ENCODE peak calls at places on chromosomes 2 and 18, in ten cellular contexts. One of them, this sample, is unnamed.

GRCh38 chr2:161307676-161308075 is 549 bp upstream of the PSMD14 start:
- DNase-seq in psoas muscle: no peak
- DNase-seq in iPS DF 6.9: no peak
- DNase-seq in tibial artery: no peak
- DNase-seq in mesendoderm: peak
- DNase-seq in RWPE1: no peak
- DNase-seq in ovary: no peak
- DNase-seq in right lobe of liver: no peak
- DNase-seq in caudate nucleus: no peak
- DNase-seq in substantia nigra: no peak
- DNase-seq in this sample: no peak

GRCh38 chr18:4986677-4987076 is 210.4 kb downstream of the AKAIN1 start:
- DNase-seq in psoas muscle: no peak
- DNase-seq in iPS DF 6.9: no peak
- DNase-seq in tibial artery: no peak
- DNase-seq in mesendoderm: no peak
- DNase-seq in RWPE1: no peak
- DNase-seq in ovary: no peak
- DNase-seq in right lobe of liver: no peak
- DNase-seq in caudate nucleus: no peak
- DNase-seq in substantia nigra: no peak
- DNase-seq in this sample: no peak

GRCh38 chr2:137706786-137707613 is 257.3 kb upstream of the HNMT start:
- DNase-seq in psoas muscle: no peak
- DNase-seq in iPS DF 6.9: no peak
- DNase-seq in tibial artery: no peak
- DNase-seq in mesendoderm: no peak
- DNase-seq in RWPE1: no peak
- DNase-seq in ovary: no peak
- DNase-seq in right lobe of liver: peak
- DNase-seq in caudate nucleus: no peak
- DNase-seq in substantia nigra: no peak
- DNase-seq in this sample: no peak

GRCh38 chr2:20880221-20880771 is 57.4 kb upstream of the LDAH start:
- DNase-seq in psoas muscle: no peak
- DNase-seq in iPS DF 6.9: no peak
- DNase-seq in tibial artery: no peak
- DNase-seq in mesendoderm: no peak
- DNase-seq in RWPE1: no peak
- DNase-seq in ovary: no peak
- DNase-seq in right lobe of liver: no peak
- DNase-seq in caudate nucleus: no peak
- DNase-seq in substantia nigra: no peak
- DNase-seq in this sample: no peak

GRCh38 chr2:134917958-134918517 is 584 bp upstream of the CCNT2 start:
- DNase-seq in psoas muscle: peak
- DNase-seq in iPS DF 6.9: peak
- DNase-seq in tibial artery: no peak
- DNase-seq in mesendoderm: no peak
- DNase-seq in RWPE1: no peak
- DNase-seq in ovary: no peak
- DNase-seq in right lobe of liver: no peak
- DNase-seq in caudate nucleus: no peak
- DNase-seq in substantia nigra: no peak
- DNase-seq in this sample: peak

GRCh38 chr18:63162271-63163014 is 157.1 kb downstream of the BCL2 start:
- DNase-seq in psoas muscle: no peak
- DNase-seq in iPS DF 6.9: no peak
- DNase-seq in tibial artery: no peak
- DNase-seq in mesendoderm: no peak
- DNase-seq in RWPE1: no peak
- DNase-seq in ovary: no peak
- DNase-seq in right lobe of liver: no peak
- DNase-seq in caudate nucleus: no peak
- DNase-seq in substantia nigra: no peak
- DNase-seq in this sample: no peak

GRCh38 chr2:45684756-45685155 is 33.3 kb downstream of the PRKCE start:
- DNase-seq in psoas muscle: no peak
- DNase-seq in iPS DF 6.9: no peak
- DNase-seq in tibial artery: no peak
- DNase-seq in mesendoderm: no peak
- DNase-seq in RWPE1: no peak
- DNase-seq in ovary: no peak
- DNase-seq in right lobe of liver: no peak
- DNase-seq in caudate nucleus: no peak
- DNase-seq in substantia nigra: no peak
- DNase-seq in this sample: no peak

GRCh38 chr2:181546086-181546485 is 88.9 kb downstream of the ITGA4 start:
- DNase-seq in psoas muscle: no peak
- DNase-seq in iPS DF 6.9: no peak
- DNase-seq in tibial artery: no peak
- DNase-seq in mesendoderm: no peak
- DNase-seq in RWPE1: no peak
- DNase-seq in ovary: no peak
- DNase-seq in right lobe of liver: no peak
- DNase-seq in caudate nucleus: no peak
- DNase-seq in substantia nigra: no peak
- DNase-seq in this sample: peak

GRCh38 chr2:194104687-194105086 is 1552.3 kb upstream of the SLC39A10 start:
- DNase-seq in psoas muscle: no peak
- DNase-seq in iPS DF 6.9: no peak
- DNase-seq in tibial artery: no peak
- DNase-seq in mesendoderm: no peak
- DNase-seq in RWPE1: no peak
- DNase-seq in ovary: no peak
- DNase-seq in right lobe of liver: no peak
- DNase-seq in caudate nucleus: no peak
- DNase-seq in substantia nigra: no peak
- DNase-seq in this sample: no peak

GRCh38 chr2:194095359-194095758 is 1561.7 kb upstream of the SLC39A10 start:
- DNase-seq in psoas muscle: no peak
- DNase-seq in iPS DF 6.9: no peak
- DNase-seq in tibial artery: no peak
- DNase-seq in mesendoderm: no peak
- DNase-seq in RWPE1: no peak
- DNase-seq in ovary: no peak
- DNase-seq in right lobe of liver: no peak
- DNase-seq in caudate nucleus: no peak
- DNase-seq in substantia nigra: no peak
- DNase-seq in this sample: no peak

GRCh38 chr2:194096402-194096801 is 1560.6 kb upstream of the SLC39A10 start:
- DNase-seq in psoas muscle: no peak
- DNase-seq in iPS DF 6.9: no peak
- DNase-seq in tibial artery: no peak
- DNase-seq in mesendoderm: no peak
- DNase-seq in RWPE1: no peak
- DNase-seq in ovary: no peak
- DNase-seq in right lobe of liver: no peak
- DNase-seq in caudate nucleus: no peak
- DNase-seq in substantia nigra: no peak
- DNase-seq in this sample: no peak

GRCh38 chr2:194103941-194104655 is 1552.9 kb upstream of the SLC39A10 start:
- DNase-seq in psoas muscle: no peak
- DNase-seq in iPS DF 6.9: no peak
- DNase-seq in tibial artery: no peak
- DNase-seq in mesendoderm: no peak
- DNase-seq in RWPE1: no peak
- DNase-seq in ovary: no peak
- DNase-seq in right lobe of liver: no peak
- DNase-seq in caudate nucleus: no peak
- DNase-seq in substantia nigra: no peak
- DNase-seq in this sample: no peak

GRCh38 chr2:194100201-194100600 is 1556.8 kb upstream of the SLC39A10 start:
- DNase-seq in psoas muscle: no peak
- DNase-seq in iPS DF 6.9: no peak
- DNase-seq in tibial artery: no peak
- DNase-seq in mesendoderm: no peak
- DNase-seq in RWPE1: no peak
- DNase-seq in ovary: no peak
- DNase-seq in right lobe of liver: no peak
- DNase-seq in caudate nucleus: no peak
- DNase-seq in substantia nigra: no peak
- DNase-seq in this sample: no peak
- H3K27ac ChIP-seq in psoas muscle: no peak
- H3K27ac ChIP-seq in iPS DF 6.9: no peak
- H3K27ac ChIP-seq in tibial artery: no peak
- H3K27ac ChIP-seq in mesendoderm: no peak
- H3K27ac ChIP-seq in RWPE1: no peak
- H3K27ac ChIP-seq in ovary: no peak
- H3K27ac ChIP-seq in right lobe of liver: no peak
- H3K27ac ChIP-seq in caudate nucleus: no peak
- H3K27ac ChIP-seq in substantia nigra: no peak
- H3K27ac ChIP-seq in this sample: no peak

GRCh38 chr2:231196592-231196991 is 1.8 kb upstream of the ARMC9 start:
- DNase-seq in psoas muscle: no peak
- DNase-seq in iPS DF 6.9: no peak
- DNase-seq in tibial artery: no peak
- DNase-seq in mesendoderm: no peak
- DNase-seq in RWPE1: no peak
- DNase-seq in ovary: no peak
- DNase-seq in right lobe of liver: no peak
- DNase-seq in caudate nucleus: no peak
- DNase-seq in substantia nigra: no peak
- DNase-seq in this sample: no peak

GRCh38 chr2:231191896-231192872 is 6.2 kb upstream of the ARMC9 start:
- DNase-seq in psoas muscle: peak
- DNase-seq in iPS DF 6.9: peak
- DNase-seq in tibial artery: peak
- DNase-seq in mesendoderm: peak
- DNase-seq in RWPE1: no peak
- DNase-seq in ovary: peak
- DNase-seq in right lobe of liver: peak
- DNase-seq in caudate nucleus: no peak
- DNase-seq in substantia nigra: no peak
- DNase-seq in this sample: no peak

GRCh38 chr2:231190531-231191197 is 7.8 kb upstream of the ARMC9 start:
- DNase-seq in psoas muscle: peak
- DNase-seq in iPS DF 6.9: no peak
- DNase-seq in tibial artery: peak
- DNase-seq in mesendoderm: peak
- DNase-seq in RWPE1: no peak
- DNase-seq in ovary: peak
- DNase-seq in right lobe of liver: peak
- DNase-seq in caudate nucleus: no peak
- DNase-seq in substantia nigra: no peak
- DNase-seq in this sample: no peak

GRCh38 chr2:231189571-231190495 is 8.6 kb upstream of the ARMC9 start:
- DNase-seq in psoas muscle: peak
- DNase-seq in iPS DF 6.9: no peak
- DNase-seq in tibial artery: peak
- DNase-seq in mesendoderm: peak
- DNase-seq in RWPE1: no peak
- DNase-seq in ovary: peak
- DNase-seq in right lobe of liver: peak
- DNase-seq in caudate nucleus: no peak
- DNase-seq in substantia nigra: no peak
- DNase-seq in this sample: no peak

DNA sequence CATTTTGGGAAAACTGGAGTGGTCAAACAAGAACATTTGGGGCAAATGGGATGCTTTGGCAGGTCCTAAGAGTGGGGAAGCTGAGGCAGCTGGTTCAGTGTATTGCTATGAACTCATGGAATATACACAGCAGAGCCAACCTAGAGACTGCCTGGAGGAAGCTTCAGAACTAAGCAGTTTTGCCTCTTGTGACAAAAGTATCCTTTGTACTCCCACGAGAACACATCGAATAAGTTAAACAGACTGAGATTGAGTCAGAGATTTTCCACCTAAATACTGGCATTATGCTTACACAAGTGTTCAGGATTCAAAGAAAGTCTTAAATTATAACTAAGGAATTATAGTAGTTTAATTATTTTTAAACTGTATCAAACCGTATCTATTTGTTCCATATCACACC is 5.2 kb upstream of the ARMC9 start:
- DNase-seq in psoas muscle: no peak
- DNase-seq in iPS DF 6.9: no peak
- DNase-seq in tibial artery: no peak
- DNase-seq in mesendoderm: no peak
- DNase-seq in RWPE1: no peak
- DNase-seq in ovary: no peak
- DNase-seq in right lobe of liver: no peak
- DNase-seq in caudate nucleus: no peak
- DNase-seq in substantia nigra: no peak
- DNase-seq in this sample: no peak
- H3K27ac ChIP-seq in psoas muscle: no peak
- H3K27ac ChIP-seq in iPS DF 6.9: no peak
- H3K27ac ChIP-seq in tibial artery: peak
- H3K27ac ChIP-seq in mesendoderm: no peak
- H3K27ac ChIP-seq in RWPE1: no peak
- H3K27ac ChIP-seq in ovary: no peak
- H3K27ac ChIP-seq in right lobe of liver: no peak
- H3K27ac ChIP-seq in caudate nucleus: no peak
- H3K27ac ChIP-seq in substantia nigra: no peak
- H3K27ac ChIP-seq in this sample: no peak

GRCh38 chr2:72915907-72916742 is 1.2 kb upstream of the EMX1 start:
- DNase-seq in psoas muscle: peak
- DNase-seq in iPS DF 6.9: no peak
- DNase-seq in tibial artery: no peak
- DNase-seq in mesendoderm: peak
- DNase-seq in RWPE1: peak
- DNase-seq in ovary: no peak
- DNase-seq in right lobe of liver: peak
- DNase-seq in caudate nucleus: no peak
- DNase-seq in substantia nigra: no peak
- DNase-seq in this sample: no peak
- H3K27ac ChIP-seq in psoas muscle: no peak
- H3K27ac ChIP-seq in iPS DF 6.9: no peak
- H3K27ac ChIP-seq in tibial artery: no peak
- H3K27ac ChIP-seq in mesendoderm: peak
- H3K27ac ChIP-seq in RWPE1: no peak
- H3K27ac ChIP-seq in ovary: no peak
- H3K27ac ChIP-seq in right lobe of liver: no peak
- H3K27ac ChIP-seq in caudate nucleus: no peak
- H3K27ac ChIP-seq in substantia nigra: no peak
- H3K27ac ChIP-seq in this sample: no peak

GRCh38 chr2:104872034-104872865 is 18.3 kb downstream of the POU3F3 start:
- DNase-seq in psoas muscle: no peak
- DNase-seq in iPS DF 6.9: no peak
- DNase-seq in tibial artery: no peak
- DNase-seq in mesendoderm: peak
- DNase-seq in RWPE1: no peak
- DNase-seq in ovary: no peak
- DNase-seq in right lobe of liver: no peak
- DNase-seq in caudate nucleus: peak
- DNase-seq in substantia nigra: no peak
- DNase-seq in this sample: no peak

GRCh38 chr2:104874230-104874629 is 20.3 kb downstream of the POU3F3 start:
- DNase-seq in psoas muscle: no peak
- DNase-seq in iPS DF 6.9: no peak
- DNase-seq in tibial artery: no peak
- DNase-seq in mesendoderm: no peak
- DNase-seq in RWPE1: no peak
- DNase-seq in ovary: no peak
- DNase-seq in right lobe of liver: no peak
- DNase-seq in caudate nucleus: no peak
- DNase-seq in substantia nigra: no peak
- DNase-seq in this sample: no peak

GRCh38 chr2:104871566-104872033 is 17.7 kb downstream of the POU3F3 start:
- DNase-seq in psoas muscle: no peak
- DNase-seq in iPS DF 6.9: no peak
- DNase-seq in tibial artery: no peak
- DNase-seq in mesendoderm: no peak
- DNase-seq in RWPE1: no peak
- DNase-seq in ovary: no peak
- DNase-seq in right lobe of liver: no peak
- DNase-seq in caudate nucleus: no peak
- DNase-seq in substantia nigra: no peak
- DNase-seq in this sample: no peak

GRCh38 chr2:104873689-104874054 is 19.8 kb downstream of the POU3F3 start:
- DNase-seq in psoas muscle: no peak
- DNase-seq in iPS DF 6.9: no peak
- DNase-seq in tibial artery: no peak
- DNase-seq in mesendoderm: no peak
- DNase-seq in RWPE1: no peak
- DNase-seq in ovary: no peak
- DNase-seq in right lobe of liver: no peak
- DNase-seq in caudate nucleus: no peak
- DNase-seq in substantia nigra: no peak
- DNase-seq in this sample: no peak

DNA sequence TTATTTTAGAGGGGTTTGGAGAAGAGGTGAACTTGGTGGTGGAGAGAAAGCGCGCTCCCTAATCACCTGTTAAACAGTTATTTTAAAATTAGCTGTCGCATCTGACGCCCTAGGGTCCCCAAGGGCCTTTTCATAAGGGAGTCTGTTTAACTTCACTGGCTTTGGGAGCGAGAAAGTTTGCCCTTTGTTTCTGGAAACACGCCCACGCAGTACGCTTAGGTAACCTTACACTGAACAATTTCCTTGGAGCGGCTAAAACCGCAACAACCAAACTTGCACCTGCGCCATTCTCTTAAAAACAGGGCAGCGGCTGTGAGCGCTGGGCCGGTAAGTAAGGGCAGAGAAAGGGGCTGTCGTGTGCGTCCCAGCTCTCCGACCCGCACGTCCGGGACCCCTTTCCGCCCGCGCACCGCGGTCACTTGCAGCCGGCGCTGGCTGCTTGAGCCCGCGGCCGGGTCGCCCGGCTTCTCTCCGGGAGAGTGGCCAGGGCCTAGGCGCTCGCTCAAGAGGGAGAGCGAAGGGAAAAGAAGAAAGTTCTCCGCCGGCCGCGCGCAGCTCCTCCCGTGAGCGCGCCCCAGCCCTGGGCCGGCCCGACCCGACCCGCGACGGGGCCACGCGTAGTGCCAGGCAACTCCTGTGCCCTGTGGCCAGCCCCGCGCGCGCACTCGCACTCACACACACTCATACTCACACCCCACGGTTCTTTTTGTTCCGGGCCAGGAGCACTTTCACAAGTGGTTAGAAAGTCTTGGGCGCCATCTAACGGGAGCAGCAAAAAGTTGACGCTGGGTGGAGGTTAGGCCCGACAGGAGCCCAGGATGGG is 19.2 kb downstream of the POU3F3 start:
- DNase-seq in psoas muscle: no peak
- DNase-seq in iPS DF 6.9: no peak
- DNase-seq in tibial artery: no peak
- DNase-seq in mesendoderm: peak
- DNase-seq in RWPE1: peak
- DNase-seq in ovary: no peak
- DNase-seq in right lobe of liver: peak
- DNase-seq in caudate nucleus: peak
- DNase-seq in substantia nigra: peak
- DNase-seq in this sample: no peak
- H3K27ac ChIP-seq in psoas muscle: no peak
- H3K27ac ChIP-seq in iPS DF 6.9: no peak
- H3K27ac ChIP-seq in tibial artery: no peak
- H3K27ac ChIP-seq in mesendoderm: no peak
- H3K27ac ChIP-seq in RWPE1: no peak
- H3K27ac ChIP-seq in ovary: no peak
- H3K27ac ChIP-seq in right lobe of liver: no peak
- H3K27ac ChIP-seq in caudate nucleus: peak
- H3K27ac ChIP-seq in substantia nigra: peak
- H3K27ac ChIP-seq in this sample: no peak

This sample was measured in epithelial cell of prostate.